ENCODE peak calls at places on chromosomes 13 and 19, in five cellular contexts. I is NT2/D1, S is H1, U is HepG2, O is GM12878. X is an unnamed sample.
A peak's percentile ranks its signal among the peaks of the same experiment; 100 is the strongest.

GRCh38 chr13:43611631-43612416 is 174.9 kb downstream of the ENOX1 start:
- DNase-seq in I (no peak), S (no peak), U (no peak), O (no peak), X (no peak)

GRCh38 chr13:92886535-92887098 is 340.0 kb upstream of the GPC6 start:
- DNase-seq in I (no peak), S (no peak), U (no peak), O (no peak), X (no peak)

GRCh38 chr19:38731654-38732301 is 12.5 kb downstream of the CAPN12 start:
- DNase-seq in I (no peak), S (no peak), U (no peak), O (no peak), X (no peak)

GRCh38 chr19:41195675-41196497 is 2.9 kb downstream of the CYP2S1 start:
- DNase-seq in I (no peak), S (no peak), U (no peak), O (no peak), X (no peak)

GRCh38 chr19:15621801-15622200 is 6.8 kb downstream of the CYP4F8 start:
- DNase-seq in I (no peak), S (no peak), U (no peak), O (no peak), X (no peak)

GRCh38 chr19:7673995-7674667 is 2.8 kb upstream of the MCEMP1 start:
- DNase-seq in I (peak; percentile 32), S (peak; percentile 81), U (peak; percentile 21), O (no peak), X (peak; percentile 86)

GRCh38 chr13:75308222-75308621 is 173.7 kb downstream of the TBC1D4 start:
- DNase-seq in I (no peak), S (no peak), U (no peak), O (no peak), X (no peak)

GRCh38 chr13:41075034-41075433 is 13.7 kb downstream of the WBP4 start:
- DNase-seq in I (no peak), S (no peak), U (no peak), O (no peak), X (peak; percentile 35)

GRCh38 chr13:35475960-35476943 is at the start of gene MAB21L1:
- DNase-seq in I (no peak), S (peak; percentile 59), U (no peak), O (no peak), X (peak; percentile 69)

GRCh38 chr13:76489299-76489698 is 396.9 kb downstream of the KCTD12 start:
- DNase-seq in I (no peak), S (no peak), U (no peak), O (no peak), X (no peak)

GRCh38 chr13:40391788-40392187 is 274.7 kb downstream of the FOXO1 start:
- DNase-seq in I (no peak), S (no peak), U (no peak), O (no peak), X (no peak)

GRCh38 chr13:76929320-76929719 is 19.0 kb upstream of the ACOD1 start:
- DNase-seq in I (no peak), S (no peak), U (no peak), O (no peak), X (no peak)

GRCh38 chr19:18683955-18684641 is 618 bp downstream of the CRTC1 start:
- DNase-seq in I (no peak), S (no peak), U (no peak), O (no peak), X (no peak)

GRCh38 chr13:89628567-89628966 is 1718.9 kb upstream of the MIR17HG start:
- DNase-seq in I (no peak), S (no peak), U (no peak), O (no peak), X (no peak)

GRCh38 chr19:45045671-45046353 is 7.0 kb downstream of the CLASRP start:
- DNase-seq in I (no peak), S (no peak), U (peak; percentile 95), O (no peak), X (no peak)

GRCh38 chr13:113112893-113113845 is 7.6 kb downstream of the F7 start:
- DNase-seq in I (no peak), S (peak; percentile 38), U (no peak), O (no peak), X (no peak)

GRCh38 chr13:77026255-77026782 is 640 bp downstream of the FBXL3 start:
- DNase-seq in I (no peak), S (peak; percentile 70), U (peak; percentile 63), O (peak; percentile 42), X (peak; percentile 80)

GRCh38 chr19:8505680-8506401 is 3.4 kb upstream of the PRAM1 start:
- DNase-seq in I (peak; percentile 74), S (peak; percentile 94), U (peak; percentile 58), O (no peak), X (peak; percentile 80)

GRCh38 chr13:21671793-21672680 is 1.2 kb downstream of the FGF9 start:
- DNase-seq in I (no peak), S (peak; percentile 52), U (no peak), O (no peak), X (no peak)

GRCh38 chr19:17389957-17390664 is 3.9 kb downstream of the CCDC194 start:
- DNase-seq in I (no peak), S (no peak), U (no peak), O (no peak), X (no peak)

GRCh38 chr19:19615086-19615485 is 3.4 kb downstream of the PBX4 start:
- DNase-seq in I (no peak), S (no peak), U (no peak), O (no peak), X (no peak)

GRCh38 chr13:97266734-97267417 is 44.7 kb downstream of the MBNL2 start:
- DNase-seq in I (no peak), S (no peak), U (no peak), O (no peak), X (no peak)

GRCh38 chr19:49570138-49570856 is 10.1 kb downstream of the NOSIP start:
- DNase-seq in I (no peak), S (peak; percentile 70), U (peak; percentile 88), O (no peak), X (peak; percentile 81)
- TF ChIP-seq SUZ12 in I (no peak), S (no peak), U (no peak), O (no peak), X (no peak)

GRCh38 chr13:44676534-44676933 is 100.4 kb upstream of the TSC22D1 start:
- DNase-seq in I (no peak), S (no peak), U (no peak), O (no peak), X (no peak)

GRCh38 chr13:44679602-44680001 is 103.5 kb upstream of the TSC22D1 start:
- DNase-seq in I (no peak), S (no peak), U (no peak), O (no peak), X (no peak)

GRCh38 chr13:44685641-44686040 is 109.5 kb upstream of the TSC22D1 start:
- DNase-seq in I (no peak), S (no peak), U (no peak), O (no peak), X (no peak)

GRCh38 chr13:44686478-44687071 is 110.4 kb upstream of the TSC22D1 start:
- DNase-seq in I (no peak), S (no peak), U (no peak), O (no peak), X (no peak)

GRCh38 chr13:44680746-44681355 is 104.7 kb upstream of the TSC22D1 start:
- DNase-seq in I (no peak), S (no peak), U (no peak), O (no peak), X (no peak)
- TF ChIP-seq SUZ12 in I (no peak), S (no peak), U (no peak), O (no peak), X (no peak)

GRCh38 chr19:48480476-48481190 is 11.5 kb downstream of the CYTH2 start:
- DNase-seq in I (no peak), S (no peak), U (no peak), O (no peak), X (no peak)
- TF ChIP-seq SUZ12 in I (no peak), S (no peak), U (no peak), O (no peak), X (no peak)

DNA sequence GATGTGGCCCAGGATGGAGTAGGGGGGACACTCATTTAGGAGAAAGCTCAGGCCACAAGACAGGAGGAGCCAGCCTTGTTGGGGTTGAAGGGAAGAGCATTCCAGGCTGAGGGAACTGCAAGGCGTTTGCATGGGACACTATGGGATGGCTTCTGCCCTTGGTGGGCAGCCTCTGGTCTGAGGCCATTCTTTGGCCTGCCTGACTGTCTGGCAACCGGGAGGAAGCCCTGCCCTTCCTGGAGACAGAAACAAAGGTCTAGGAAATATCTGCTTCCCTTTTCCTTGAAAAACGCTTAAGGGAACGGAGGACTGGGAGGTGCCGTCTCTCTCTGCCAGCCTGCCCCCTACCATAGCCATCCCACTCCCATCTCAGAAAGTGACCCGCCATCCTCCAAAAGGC is 2.8 kb upstream of the ICAM1 start:
- DNase-seq in I (no peak), S (no peak), U (no peak), O (no peak), X (no peak)
- TF ChIP-seq SUZ12 in I (no peak), S (no peak), U (no peak), O (no peak), X (no peak)

X was measured in HEK293T.